ENCODE peak calls at places on chromosomes 3 and 15, in six cellular contexts. W, V, T, D, Z and O are unnamed samples.
A peak's percentile ranks its signal among the peaks of the same experiment; 100 is the strongest.

GRCh38 chr15:91158415-91159394 is 58.6 kb downstream of the SV2B start:
- DNase-seq in Z (no peak), T (no peak), D (no peak), W (no peak), V (no peak), O (no peak)

GRCh38 chr15:69132935-69133861 is 27.2 kb upstream of the GLCE start:
- DNase-seq in W (no peak), Z (peak; percentile 88), V (no peak), T (no peak), D (no peak), O (no peak)

GRCh38 chr3:124202754-124203153 is 210.8 kb upstream of the ROPN1 start:
- DNase-seq in D (peak; percentile 77), T (peak; percentile 55), W (peak; percentile 85), Z (no peak), V (peak; percentile 64), O (peak; percentile 72)

GRCh38 chr15:48331796-48332641 is 790 bp downstream of the DUT start:
- DNase-seq in D (peak; percentile 88), V (peak; percentile 82), W (no peak), T (peak; percentile 66), Z (peak; percentile 30), O (peak; percentile 69)

GRCh38 chr3:191648787-191649186 is 187.8 kb downstream of the PYDC2 start:
- DNase-seq in W (no peak), Z (no peak), V (no peak), D (no peak), T (no peak), O (no peak)

GRCh38 chr15:67843092-67843501 is 3.3 kb upstream of the RNU6-1 start:
- DNase-seq in V (no peak), T (no peak), W (peak; percentile 57), D (no peak), Z (no peak), O (no peak)

GRCh38 chr3:53073553-53074365 is 27.9 kb upstream of the SFMBT1 start:
- DNase-seq in V (no peak), D (no peak), Z (no peak), W (peak; percentile 46), T (no peak), O (no peak)

GRCh38 chr3:12191559-12191958 is 32.8 kb upstream of the TIMP4 start:
- DNase-seq in V (no peak), D (no peak), Z (no peak), W (no peak), T (no peak), O (no peak)

GRCh38 chr3:10594915-10595314 is 89.5 kb upstream of the ATP2B2 start:
- DNase-seq in D (no peak), Z (no peak), W (no peak), V (peak; percentile 40), T (peak; percentile 38), O (no peak)

GRCh38 chr15:67142142-67143092 is 77.0 kb downstream of the SMAD3 start:
- DNase-seq in D (no peak), W (peak; percentile 69), Z (no peak), T (peak; percentile 60), V (no peak), O (no peak)

GRCh38 chr15:43518073-43518761 is 809 bp downstream of the MAP1A start:
- DNase-seq in T (no peak), V (peak; percentile 17), D (no peak), W (no peak), Z (no peak), O (no peak)

GRCh38 chr15:90402230-90402629 is 14.2 kb downstream of the IQGAP1 start:
- DNase-seq in T (peak; percentile 56), W (peak; percentile 85), Z (peak; percentile 69), V (no peak), D (no peak), O (no peak)

GRCh38 chr3:156536524-156537316 is 18.2 kb downstream of the SSR3 start:
- DNase-seq in T (no peak), D (no peak), V (no peak), W (no peak), Z (no peak), O (no peak)

GRCh38 chr3:156533205-156533604 is 21.7 kb downstream of the SSR3 start:
- DNase-seq in T (no peak), D (no peak), Z (no peak), W (no peak), V (no peak), O (no peak)

GRCh38 chr3:156532730-156533129 is 22.2 kb downstream of the SSR3 start:
- DNase-seq in Z (no peak), D (no peak), V (no peak), W (no peak), T (no peak), O (no peak)

GRCh38 chr3:156535798-156536197 is 19.1 kb downstream of the SSR3 start:
- DNase-seq in W (no peak), V (no peak), T (no peak), D (no peak), Z (no peak), O (no peak)

DNA sequence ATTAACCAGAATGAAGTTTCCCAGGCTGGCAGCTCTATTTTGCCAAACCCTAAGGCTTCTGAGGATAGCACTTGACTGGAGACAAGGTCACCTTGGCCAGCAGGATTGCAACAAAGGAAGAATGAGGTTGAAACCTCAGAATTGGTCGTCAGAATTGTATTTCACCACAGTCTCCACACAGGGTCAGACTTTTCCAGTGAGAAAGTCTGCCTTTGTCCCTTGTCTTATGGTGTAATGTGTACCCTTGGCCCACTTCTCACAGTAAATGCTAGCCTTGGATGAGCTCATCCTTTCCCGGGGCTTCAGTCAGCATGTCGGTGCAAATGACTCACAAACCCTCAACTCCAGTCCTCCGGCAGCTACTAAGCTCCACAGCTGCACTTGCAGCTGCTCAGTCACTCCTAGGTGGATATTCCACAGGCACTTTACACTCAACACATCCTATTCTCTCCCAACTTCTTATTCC is 19.7 kb downstream of the SSR3 start:
- DNase-seq in D (no peak), W (peak; percentile 80), Z (peak; percentile 86), V (peak; percentile 73), T (peak; percentile 63), O (peak; percentile 48)
- TF ChIP-seq CTCF in D (peak; percentile 46), W (peak; percentile 48), Z (peak; percentile 16), V (peak; percentile 22), T (peak; percentile 17), O (peak; percentile 37)

DNA sequence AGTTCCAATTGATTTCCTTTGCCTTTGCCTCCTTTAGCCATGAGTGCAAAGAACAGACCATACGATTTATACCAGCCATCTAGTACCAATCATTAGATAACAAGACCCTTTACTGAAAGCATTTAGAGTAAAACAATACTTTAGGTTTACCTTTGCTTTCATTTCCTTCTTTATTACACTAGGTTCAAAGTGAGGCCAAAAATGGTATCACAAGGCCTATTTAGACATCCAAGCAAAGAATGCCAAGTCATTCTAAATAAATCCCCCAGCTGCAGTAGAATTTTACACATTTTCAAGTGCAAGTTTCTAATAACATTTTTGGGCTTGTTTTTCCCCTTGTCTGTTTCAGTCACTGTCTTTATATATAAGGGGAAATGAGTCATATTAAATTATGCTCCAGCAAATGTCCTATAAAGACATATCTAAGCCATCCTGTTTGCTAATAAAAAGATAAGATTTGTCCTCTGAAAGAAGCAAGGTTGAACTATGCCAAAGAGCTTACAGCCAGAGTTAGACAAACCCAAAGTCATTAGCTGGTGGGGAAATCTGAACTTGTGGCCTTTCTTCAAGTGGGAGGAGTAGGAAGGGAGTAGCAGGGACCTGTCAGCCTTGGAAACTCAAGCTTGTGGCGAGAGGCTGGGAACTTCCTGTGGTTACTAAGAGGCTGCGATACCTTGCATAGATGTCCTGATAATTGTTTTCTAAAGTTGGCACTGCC is 232.7 kb downstream of the MECOM start:
- DNase-seq in V (peak; percentile 38), T (no peak), Z (no peak), W (no peak), D (no peak), O (no peak)
- H3K4me1 ChIP-seq in V (peaks cover 9% of the 10 kb centered on the region), T (no peaks in the 10 kb centered on the region), Z (no peaks in the 10 kb centered on the region), W (no peaks in the 10 kb centered on the region), D (peaks cover 12% of the 10 kb centered on the region), O (peaks cover 9% of the 10 kb centered on the region)

GRCh38 chr3:39810647-39811161 is 1.3 kb downstream of the MYRIP start:
- DNase-seq in Z (no peak), T (no peak), V (no peak), W (no peak), D (no peak), O (no peak)
- H3K27me3 ChIP-seq in Z (no peaks in the 10 kb centered on the region), T (peaks cover 5% of the 10 kb centered on the region), V (peaks cover 29% of the 10 kb centered on the region), W (peaks cover 21% of the 10 kb centered on the region), D (peaks cover 12% of the 10 kb centered on the region), O (peaks cover 19% of the 10 kb centered on the region)

GRCh38 chr3:98325055-98325454 is 28.6 kb upstream of the OR5K4 start:
- DNase-seq in V (no peak), T (no peak), Z (no peak), D (no peak), W (no peak), O (no peak)
- TF ChIP-seq CTCF in V (no peak), T (no peak), Z (no peak), D (no peak), W (no peak), O (no peak)

DNA sequence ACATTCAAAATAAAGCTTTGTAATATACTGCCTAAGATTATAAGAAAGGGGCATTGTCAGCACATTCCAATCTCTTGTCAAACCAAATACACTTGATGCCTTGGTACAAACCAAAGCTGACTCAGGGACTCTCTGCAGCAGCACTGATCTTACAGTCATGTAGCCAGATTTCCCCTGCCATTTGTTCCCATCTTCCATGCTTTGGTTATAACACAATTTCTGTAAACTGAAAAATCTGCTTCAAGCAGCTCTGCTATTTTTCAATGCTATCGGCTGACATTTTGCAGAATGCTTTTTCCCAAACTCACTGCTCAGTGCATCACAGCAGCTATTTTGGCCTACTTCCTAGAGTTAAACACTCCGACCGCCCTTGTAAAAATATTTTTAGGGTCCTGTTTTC is 18.2 kb downstream of the PLOD2 start:
- DNase-seq in V (no peak), W (no peak), D (no peak), T (no peak), Z (no peak), O (no peak)
- H3K4me1 ChIP-seq in V (peaks cover 67% of the 10 kb centered on the region), W (peaks cover 18% of the 10 kb centered on the region), D (peaks cover 61% of the 10 kb centered on the region), T (peaks cover 5% of the 10 kb centered on the region), Z (no peaks in the 10 kb centered on the region), O (peaks cover 62% of the 10 kb centered on the region)

GRCh38 chr3:158109295-158109803 is 540 bp upstream of the RSRC1 start:
- DNase-seq in W (no peak), V (no peak), T (no peak), Z (no peak), D (no peak), O (no peak)

GRCh38 chr3:158106773-158107461 is 697 bp upstream of the SHOX2 start:
- DNase-seq in T (no peak), W (no peak), D (no peak), V (no peak), Z (no peak), O (peak; percentile 61)

GRCh38 chr3:158107508-158108095 is 1.4 kb upstream of the SHOX2 start:
- DNase-seq in T (no peak), V (no peak), D (no peak), Z (no peak), W (no peak), O (no peak)

GRCh38 chr3:158109804-158110657 is at the start of gene RSRC1:
- DNase-seq in Z (peak; percentile 74), D (peak; percentile 89), V (peak; percentile 87), W (peak; percentile 90), T (peak; percentile 84), O (peak; percentile 44)

GRCh38 chr3:158108596-158108995 is 1.3 kb upstream of the RSRC1 start:
- DNase-seq in V (no peak), W (no peak), D (no peak), T (no peak), Z (no peak), O (no peak)
- H3K27me3 ChIP-seq in V (peaks cover 53% of the 10 kb centered on the region), W (no peaks in the 10 kb centered on the region), D (peaks cover 46% of the 10 kb centered on the region), T (peaks cover 26% of the 10 kb centered on the region), Z (peaks cover under 1% of the 10 kb centered on the region), O (peaks cover 9% of the 10 kb centered on the region)